ENCODE peak calls at places on chromosomes 1 and 21, in seven cellular contexts. W is spleen; A is CD8-positive, alpha-beta memory T cell; O is tibial nerve; S is stomach; K is PC-3; Y is HCT116. P is an unnamed sample.

GRCh38 chr1:112247036-112247597 is 148.9 kb upstream of the CTTNBP2NL start:
- DNase-seq in Y (no peak), K (no peak), A (no peak), W (no peak), S (no peak), O (no peak), P (no peak)

GRCh38 chr1:240705584-240705983 is 93.6 kb upstream of the GREM2 start:
- DNase-seq in W (no peak), O (no peak), K (no peak), S (no peak), A (no peak), Y (no peak), P (no peak)

GRCh38 chr1:113721010-113721409 is 38.3 kb downstream of the PHTF1 start:
- DNase-seq in O (no peak), S (no peak), Y (no peak), A (no peak), W (no peak), K (no peak), P (no peak)

GRCh38 chr1:25651824-25652741 is 35.5 kb downstream of the MAN1C1 start:
- DNase-seq in Y (no peak), A (no peak), O (no peak), W (no peak), K (no peak), S (no peak), P (peak; percentile 58)

GRCh38 chr1:175267716-175268416 is 75.3 kb upstream of the KIAA0040 start:
- DNase-seq in S (no peak), A (no peak), Y (no peak), K (peak; percentile 11), W (no peak), O (peak; percentile 65), P (peak; percentile 22)

GRCh38 chr1:226939439-226940028 is 560 bp upstream of the COQ8A start:
- DNase-seq in S (peak; percentile 61), O (peak; percentile 44), W (peak; percentile 96), A (no peak), Y (no peak), K (peak; percentile 66), P (peak; percentile 69)

GRCh38 chr1:21653744-21654100 is 15.4 kb downstream of the RAP1GAP start:
- DNase-seq in S (no peak), W (no peak), A (no peak), O (no peak), K (no peak), Y (no peak), P (peak; percentile 79)

GRCh38 chr1:210841926-210842625 is 291.9 kb downstream of the KCNH1 start:
- DNase-seq in O (no peak), A (no peak), S (no peak), K (no peak), Y (no peak), W (no peak), P (no peak)

GRCh38 chr1:201556841-201557571 is 18.1 kb downstream of the NAV1 start:
- DNase-seq in S (no peak), O (no peak), K (no peak), Y (no peak), A (no peak), W (no peak), P (no peak)

GRCh38 chr1:95028954-95029353 is 43.8 kb downstream of the ALG14 start:
- DNase-seq in S (no peak), Y (no peak), O (no peak), K (no peak), A (no peak), W (no peak), P (no peak)

GRCh38 chr21:29342394-29342957 is 43.8 kb downstream of the BACH1 start:
- DNase-seq in K (peak; percentile 96), O (peak; percentile 15), W (no peak), S (no peak), A (no peak), Y (no peak), P (no peak)

GRCh38 chr1:239538244-239538988 is 152.0 kb downstream of the CHRM3 start:
- DNase-seq in S (no peak), K (no peak), O (no peak), Y (no peak), W (no peak), A (no peak), P (no peak)

GRCh38 chr1:98119793-98120192 is 199.0 kb upstream of the DPYD start:
- DNase-seq in O (no peak), A (no peak), S (peak; percentile 27), K (peak; percentile 62), W (no peak), Y (no peak), P (no peak)

GRCh38 chr1:228107636-228108035 is 1.5 kb downstream of the MRPL55 start:
- DNase-seq in A (no peak), W (peak; percentile 83), Y (no peak), S (no peak), K (no peak), O (no peak), P (no peak)

GRCh38 chr1:203166192-203166940 is 9.3 kb downstream of the MYBPH start:
- DNase-seq in W (peak; percentile 51), K (peak; percentile 26), S (peak; percentile 68), A (no peak), O (no peak), Y (no peak), P (peak; percentile 35)

GRCh38 chr1:212284332-212284743 is 872 bp upstream of the PPP2R5A start:
- DNase-seq in Y (no peak), W (no peak), A (no peak), O (peak; percentile 8), K (no peak), S (no peak), P (no peak)

GRCh38 chr1:170533331-170533730 is 1.4 kb downstream of the GORAB start:
- DNase-seq in A (no peak), W (no peak), O (no peak), Y (no peak), S (no peak), K (no peak), P (no peak)

GRCh38 chr1:68973459-68974244 is 476.8 kb upstream of the DEPDC1 start:
- DNase-seq in W (no peak), Y (no peak), O (no peak), K (peak; percentile 53), A (no peak), S (no peak), P (no peak)

GRCh38 chr1:4079815-4080214 is 179.7 kb upstream of the C1orf174 start:
- DNase-seq in Y (no peak), O (no peak), S (no peak), A (no peak), W (peak; percentile 17), K (no peak), P (no peak)

GRCh38 chr1:84598846-84599741 is 24.9 kb upstream of the CTBS start:
- DNase-seq in O (no peak), Y (peak; percentile 59), A (no peak), W (no peak), S (no peak), K (peak; percentile 92), P (no peak)

GRCh38 chr1:67226688-67227087 is 60.4 kb downstream of the IL23R start:
- DNase-seq in A (no peak), S (no peak), W (no peak), K (no peak), O (no peak), Y (no peak), P (no peak)

GRCh38 chr21:17783816-17784598 is 35.1 kb downstream of the C21orf91 start:
- DNase-seq in K (no peak), A (peak; percentile 38), Y (no peak), S (no peak), W (no peak), O (no peak), P (no peak)

GRCh38 chr1:156492013-156492590 is 8.5 kb downstream of the MEF2D start:
- DNase-seq in K (no peak), A (no peak), O (no peak), S (no peak), Y (no peak), W (no peak), P (no peak)
- H3K4me3 ChIP-seq in K (no peak overlapping the region), A (peak overlapping the region; percentile 9), O (no peak overlapping the region), S (no peak overlapping the region), Y (no peak overlapping the region), W (no peak overlapping the region), P (no peak overlapping the region)

DNA sequence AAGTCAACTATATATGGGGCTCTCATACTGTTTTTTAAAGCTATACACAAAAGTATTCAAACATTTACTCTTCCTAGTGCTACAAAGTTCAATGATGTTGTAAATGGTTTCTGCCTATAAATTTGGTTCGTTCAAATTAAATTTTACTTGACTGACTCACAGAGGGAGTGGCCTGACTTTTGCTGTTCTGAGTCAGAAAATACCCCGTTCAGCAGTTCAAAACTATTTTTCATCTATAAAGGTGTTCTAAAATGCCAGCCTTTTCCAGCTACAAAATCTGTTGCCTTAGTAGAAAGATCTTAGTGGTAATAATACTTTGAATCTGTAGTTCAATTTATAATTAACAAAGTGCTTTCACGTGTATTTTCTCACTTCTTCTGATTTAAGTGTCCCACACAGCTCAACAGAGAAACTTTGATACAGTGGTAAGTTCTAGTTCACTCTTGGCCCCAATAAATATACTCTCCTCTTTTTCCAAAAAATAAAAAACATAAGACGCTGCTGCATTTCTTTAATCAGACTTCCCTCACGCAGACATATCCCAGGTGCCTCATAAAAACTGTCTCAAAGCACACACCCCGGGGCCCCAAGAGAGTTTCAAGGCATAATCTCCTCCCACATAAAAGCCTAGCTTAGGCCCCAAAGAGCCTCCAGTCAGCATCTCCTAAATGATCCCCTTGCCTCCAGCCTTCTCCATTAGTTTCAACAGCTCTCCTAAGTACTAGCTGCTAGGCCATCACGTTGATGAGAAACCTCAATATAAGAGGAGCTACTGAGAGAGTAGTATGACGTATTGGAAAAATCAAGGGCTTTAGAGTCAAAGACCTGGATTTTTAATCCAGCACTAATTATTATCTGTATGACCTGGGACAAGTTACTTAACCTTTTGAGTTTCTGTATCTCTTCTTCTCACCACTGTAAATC is 3.2 kb downstream of the PTP4A2 start:
- DNase-seq in O (no peak), K (peak; percentile 91), S (no peak), A (no peak), W (no peak), Y (no peak), P (no peak)
- H3K4me1 ChIP-seq in O (peaks cover 74% of the 10 kb centered on the region), K (peaks cover 76% of the 10 kb centered on the region), S (peaks cover 73% of the 10 kb centered on the region), A (peaks cover 80% of the 10 kb centered on the region), W (peaks cover 90% of the 10 kb centered on the region), Y (peaks cover 73% of the 10 kb centered on the region), P (peaks cover 78% of the 10 kb centered on the region)

DNA sequence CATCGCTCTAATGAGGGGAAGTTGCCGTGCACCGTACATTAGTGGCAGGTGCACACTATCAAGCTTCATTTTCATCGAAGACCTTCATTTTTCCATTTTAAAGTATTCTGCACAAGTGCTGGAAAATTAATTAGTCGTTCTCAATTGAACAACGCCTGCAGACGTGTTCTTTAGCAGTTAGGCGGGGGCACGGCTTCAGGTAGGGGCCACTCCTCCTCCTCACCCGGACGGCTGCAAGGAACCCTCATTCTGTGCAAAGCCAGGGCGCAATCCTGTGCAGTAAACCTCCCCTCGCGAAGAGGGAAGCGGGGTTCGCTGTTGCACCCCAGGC is 39.7 kb upstream of the NFIA start:
- DNase-seq in O (no peak), W (no peak), K (no peak), Y (no peak), S (no peak), A (no peak), P (no peak)
- H3K4me3 ChIP-seq in O (peak overlapping the region; percentile 62), W (peak overlapping the region; percentile 34), K (peak overlapping the region; percentile 56), Y (peak overlapping the region; percentile 54), S (peak overlapping the region; percentile 58), A (peak overlapping the region; percentile 50), P (no peak overlapping the region)

DNA sequence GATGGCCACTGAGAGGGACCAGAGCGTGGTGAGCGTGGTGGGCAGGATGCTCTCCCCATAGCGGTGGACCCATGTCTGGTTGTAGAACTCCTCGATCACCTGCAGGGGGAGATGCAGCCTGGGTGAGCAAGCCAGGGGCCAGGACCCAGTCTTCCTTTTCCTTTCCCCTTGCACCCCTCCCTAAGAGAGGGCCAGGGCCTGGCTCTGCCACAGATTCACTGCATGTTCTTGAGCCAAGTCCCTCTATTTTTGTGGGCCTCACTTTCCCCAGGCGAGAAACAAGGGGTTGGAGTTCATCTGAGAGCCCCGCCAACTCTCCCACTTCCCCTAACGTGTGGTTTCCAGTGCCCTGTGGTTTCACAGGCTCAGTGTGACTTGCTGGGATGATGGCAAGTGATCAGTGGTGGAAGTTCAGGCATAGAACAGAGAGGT is 27.5 kb downstream of the SLC2A1 start:
- DNase-seq in O (no peak), S (no peak), K (peak; percentile 46), W (peak; percentile 88), A (peak; percentile 72), Y (no peak), P (no peak)
- H3K4me1 ChIP-seq in O (peaks cover 44% of the 10 kb centered on the region), S (peaks cover 28% of the 10 kb centered on the region), K (peaks cover 46% of the 10 kb centered on the region), W (peaks cover 65% of the 10 kb centered on the region), A (peaks cover 66% of the 10 kb centered on the region), Y (peaks cover 43% of the 10 kb centered on the region), P (peaks cover 23% of the 10 kb centered on the region)

P was measured in thyroid gland.